ENCODE peak calls at places on chromosomes 1 and 21, in six cellular contexts. One of them, this sample, is unnamed.

GRCh38 chr1:174580801-174581200 is 133.0 kb downstream of the GPR52 start:
- DNase-seq in body of pancreas: no peak
- DNase-seq in colonic mucosa: no peak
- DNase-seq in aorta: no peak
- DNase-seq in cardiac fibroblast: peak
- DNase-seq in upper lobe of right lung: no peak
- DNase-seq in this sample: no peak

GRCh38 chr1:40802078-40803075 is 18.8 kb downstream of the KCNQ4 start:
- DNase-seq in cardiac fibroblast: peak
- DNase-seq in body of pancreas: peak
- DNase-seq in aorta: peak
- DNase-seq in upper lobe of right lung: peak
- DNase-seq in colonic mucosa: peak
- DNase-seq in this sample: peak

GRCh38 chr1:6026095-6026809 is 19.4 kb upstream of the KCNAB2 start:
- DNase-seq in cardiac fibroblast: peak
- DNase-seq in upper lobe of right lung: peak
- DNase-seq in body of pancreas: peak
- DNase-seq in aorta: peak
- DNase-seq in colonic mucosa: peak
- DNase-seq in this sample: peak

GRCh38 chr1:22636369-22636768 is at the start of gene C1QA:
- DNase-seq in body of pancreas: no peak
- DNase-seq in colonic mucosa: peak
- DNase-seq in upper lobe of right lung: peak
- DNase-seq in aorta: peak
- DNase-seq in cardiac fibroblast: no peak
- DNase-seq in this sample: no peak

GRCh38 chr1:107867422-107867821 is 97.6 kb downstream of the VAV3 start:
- DNase-seq in cardiac fibroblast: no peak
- DNase-seq in aorta: no peak
- DNase-seq in colonic mucosa: no peak
- DNase-seq in body of pancreas: no peak
- DNase-seq in upper lobe of right lung: no peak
- DNase-seq in this sample: no peak

GRCh38 chr1:7752512-7753417 is 18.3 kb upstream of the VAMP3 start:
- DNase-seq in upper lobe of right lung: no peak
- DNase-seq in aorta: peak
- DNase-seq in cardiac fibroblast: peak
- DNase-seq in body of pancreas: peak
- DNase-seq in colonic mucosa: peak
- DNase-seq in this sample: peak

GRCh38 chr1:229643996-229644748 is 18.1 kb downstream of the URB2 start:
- DNase-seq in body of pancreas: no peak
- DNase-seq in colonic mucosa: no peak
- DNase-seq in aorta: no peak
- DNase-seq in upper lobe of right lung: no peak
- DNase-seq in cardiac fibroblast: peak
- DNase-seq in this sample: no peak

GRCh38 chr1:233518344-233518743 is 95.6 kb upstream of the KCNK1 start:
- DNase-seq in upper lobe of right lung: no peak
- DNase-seq in cardiac fibroblast: peak
- DNase-seq in colonic mucosa: peak
- DNase-seq in aorta: no peak
- DNase-seq in body of pancreas: no peak
- DNase-seq in this sample: peak

GRCh38 chr1:89894802-89895201 is 74.0 kb downstream of the LRRC8D start:
- DNase-seq in colonic mucosa: no peak
- DNase-seq in aorta: no peak
- DNase-seq in cardiac fibroblast: no peak
- DNase-seq in body of pancreas: no peak
- DNase-seq in upper lobe of right lung: no peak
- DNase-seq in this sample: no peak

GRCh38 chr1:235919797-235920475 is 53.2 kb upstream of the LYST start:
- DNase-seq in aorta: no peak
- DNase-seq in colonic mucosa: no peak
- DNase-seq in cardiac fibroblast: peak
- DNase-seq in upper lobe of right lung: no peak
- DNase-seq in body of pancreas: no peak
- DNase-seq in this sample: no peak

GRCh38 chr21:44487831-44488230 is 32.5 kb downstream of the LRRC3 start:
- DNase-seq in body of pancreas: no peak
- DNase-seq in colonic mucosa: no peak
- DNase-seq in cardiac fibroblast: peak
- DNase-seq in upper lobe of right lung: no peak
- DNase-seq in aorta: no peak
- DNase-seq in this sample: no peak

GRCh38 chr1:2232916-2233438 is 4.9 kb downstream of the SKI start:
- DNase-seq in upper lobe of right lung: peak
- DNase-seq in aorta: peak
- DNase-seq in cardiac fibroblast: no peak
- DNase-seq in colonic mucosa: no peak
- DNase-seq in body of pancreas: no peak
- DNase-seq in this sample: no peak

GRCh38 chr1:25797939-25798338 is 2.1 kb upstream of the SELENON start:
- DNase-seq in cardiac fibroblast: peak
- DNase-seq in colonic mucosa: no peak
- DNase-seq in body of pancreas: peak
- DNase-seq in upper lobe of right lung: peak
- DNase-seq in aorta: no peak
- DNase-seq in this sample: no peak

GRCh38 chr1:8718878-8719361 is 98.5 kb downstream of the RERE start:
- DNase-seq in cardiac fibroblast: no peak
- DNase-seq in upper lobe of right lung: no peak
- DNase-seq in aorta: no peak
- DNase-seq in colonic mucosa: no peak
- DNase-seq in body of pancreas: no peak
- DNase-seq in this sample: no peak

GRCh38 chr1:162193201-162193600 is 123.7 kb downstream of the NOS1AP start:
- DNase-seq in body of pancreas: peak
- DNase-seq in aorta: no peak
- DNase-seq in upper lobe of right lung: no peak
- DNase-seq in colonic mucosa: no peak
- DNase-seq in cardiac fibroblast: no peak
- DNase-seq in this sample: no peak

DNA sequence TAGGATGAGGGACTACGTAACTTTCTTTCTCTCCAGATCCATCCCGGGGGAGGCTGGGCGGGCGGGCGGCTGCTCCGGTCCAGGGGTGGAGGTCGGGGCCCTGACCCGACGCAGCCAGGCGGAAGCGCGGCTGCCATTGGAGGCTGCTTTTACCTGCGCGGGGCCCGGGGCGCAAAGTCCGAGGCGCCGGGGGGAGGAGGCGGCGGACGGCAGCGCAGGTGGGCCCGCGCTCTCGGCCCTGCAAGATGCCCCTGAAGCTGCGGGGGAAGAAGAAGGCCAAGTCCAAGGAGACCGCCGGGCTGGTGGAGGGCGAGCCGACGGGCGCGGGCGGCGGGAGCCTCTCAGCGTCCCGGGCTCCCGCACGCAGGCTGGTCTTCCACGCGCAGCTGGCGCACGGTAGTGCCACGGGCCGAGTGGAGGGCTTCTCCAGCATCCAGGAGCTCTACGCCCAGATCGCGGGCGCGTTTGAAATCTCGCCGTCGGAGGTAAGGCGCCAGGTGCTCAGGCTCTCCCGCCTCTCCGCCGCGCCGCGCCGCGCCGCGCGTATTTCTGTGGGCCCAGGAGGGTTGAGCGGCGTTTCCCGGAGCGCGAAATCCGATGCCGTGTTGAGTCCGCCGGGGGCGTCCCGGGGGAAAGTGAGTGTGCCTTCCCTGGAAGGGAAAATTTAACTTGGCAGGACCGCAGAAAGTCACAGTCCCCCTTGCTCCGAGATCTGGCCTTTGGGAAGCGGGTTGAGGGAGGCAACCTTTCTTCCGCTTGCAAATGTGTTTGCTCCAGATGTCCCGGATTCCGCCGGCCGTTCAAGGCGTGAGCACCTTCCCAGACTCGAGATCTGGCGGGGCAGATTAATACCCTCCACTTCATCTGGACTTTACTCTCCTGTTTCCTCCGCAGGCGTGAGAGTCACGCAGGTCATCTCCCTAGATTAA is at the start of gene GIPC2:
- DNase-seq in aorta: peak
- DNase-seq in cardiac fibroblast: peak
- DNase-seq in colonic mucosa: peak
- DNase-seq in body of pancreas: peak
- DNase-seq in upper lobe of right lung: peak
- DNase-seq in this sample: no peak
- H3K4me3 ChIP-seq in aorta: peak
- H3K4me3 ChIP-seq in cardiac fibroblast: peak
- H3K4me3 ChIP-seq in colonic mucosa: peak
- H3K4me3 ChIP-seq in body of pancreas: peak
- H3K4me3 ChIP-seq in upper lobe of right lung: peak
- H3K4me3 ChIP-seq in this sample: no peak

GRCh38 chr21:37009740-37010341 is 3.3 kb downstream of the RIPPLY3 start:
- DNase-seq in colonic mucosa: peak
- DNase-seq in body of pancreas: peak
- DNase-seq in cardiac fibroblast: peak
- DNase-seq in aorta: peak
- DNase-seq in upper lobe of right lung: peak
- DNase-seq in this sample: peak

GRCh38 chr21:37006243-37006520 is 320 bp upstream of the RIPPLY3 start:
- DNase-seq in cardiac fibroblast: no peak
- DNase-seq in colonic mucosa: no peak
- DNase-seq in upper lobe of right lung: no peak
- DNase-seq in body of pancreas: no peak
- DNase-seq in aorta: no peak
- DNase-seq in this sample: no peak

GRCh38 chr21:37006521-37007291 is at the start of gene RIPPLY3:
- DNase-seq in aorta: no peak
- DNase-seq in body of pancreas: no peak
- DNase-seq in upper lobe of right lung: no peak
- DNase-seq in colonic mucosa: no peak
- DNase-seq in cardiac fibroblast: peak
- DNase-seq in this sample: no peak

GRCh38 chr21:37008705-37009104 is 2.2 kb downstream of the RIPPLY3 start:
- DNase-seq in upper lobe of right lung: peak
- DNase-seq in aorta: no peak
- DNase-seq in colonic mucosa: no peak
- DNase-seq in body of pancreas: no peak
- DNase-seq in cardiac fibroblast: no peak
- DNase-seq in this sample: no peak

DNA sequence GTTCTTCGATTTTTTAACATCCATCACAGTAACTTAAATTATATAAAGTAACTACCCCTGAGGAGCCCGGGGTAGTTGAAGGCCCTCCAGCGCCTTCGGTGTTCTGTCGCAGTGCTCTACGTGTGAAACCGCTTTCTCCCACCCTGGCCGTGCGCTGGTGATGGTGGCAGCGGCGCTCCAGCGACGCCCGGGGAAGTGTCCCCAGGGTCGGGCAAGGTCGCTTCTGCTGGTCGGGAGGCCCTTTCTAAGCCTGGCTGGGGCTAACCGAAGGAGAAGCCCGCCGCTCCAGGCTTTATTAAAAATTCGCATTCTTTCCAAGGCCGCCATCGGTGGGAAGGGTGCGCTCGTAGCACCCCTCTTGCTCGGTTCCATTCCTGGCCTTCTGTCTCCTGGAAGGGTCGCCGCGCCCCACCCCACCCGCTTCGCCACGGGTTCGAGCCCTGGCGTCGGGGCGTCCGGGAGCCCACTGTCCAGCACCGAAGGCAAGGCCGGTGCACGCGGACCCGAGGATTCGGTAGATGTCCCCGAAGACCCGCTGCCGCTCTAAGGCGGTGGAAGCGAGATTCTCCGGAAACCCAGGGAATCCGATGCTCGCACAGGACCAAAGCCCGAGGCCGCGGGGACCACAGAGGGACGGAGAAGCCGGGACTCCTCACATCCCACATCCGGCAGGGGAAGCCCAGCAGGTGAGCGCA is 807 bp upstream of the RIPPLY3 start:
- DNase-seq in body of pancreas: no peak
- DNase-seq in cardiac fibroblast: no peak
- DNase-seq in aorta: no peak
- DNase-seq in colonic mucosa: no peak
- DNase-seq in upper lobe of right lung: no peak
- DNase-seq in this sample: no peak
- H3K4me3 ChIP-seq in body of pancreas: no peak
- H3K4me3 ChIP-seq in cardiac fibroblast: peak
- H3K4me3 ChIP-seq in aorta: no peak
- H3K4me3 ChIP-seq in colonic mucosa: peak
- H3K4me3 ChIP-seq in upper lobe of right lung: peak
- H3K4me3 ChIP-seq in this sample: no peak

GRCh38 chr1:205444300-205444930 is 11.4 kb downstream of the BLACAT1 start:
- DNase-seq in colonic mucosa: no peak
- DNase-seq in upper lobe of right lung: no peak
- DNase-seq in body of pancreas: no peak
- DNase-seq in cardiac fibroblast: peak
- DNase-seq in aorta: no peak
- DNase-seq in this sample: no peak
- H3K4me3 ChIP-seq in colonic mucosa: no peak
- H3K4me3 ChIP-seq in upper lobe of right lung: no peak
- H3K4me3 ChIP-seq in body of pancreas: no peak
- H3K4me3 ChIP-seq in cardiac fibroblast: peak
- H3K4me3 ChIP-seq in aorta: peak
- H3K4me3 ChIP-seq in this sample: no peak

DNA sequence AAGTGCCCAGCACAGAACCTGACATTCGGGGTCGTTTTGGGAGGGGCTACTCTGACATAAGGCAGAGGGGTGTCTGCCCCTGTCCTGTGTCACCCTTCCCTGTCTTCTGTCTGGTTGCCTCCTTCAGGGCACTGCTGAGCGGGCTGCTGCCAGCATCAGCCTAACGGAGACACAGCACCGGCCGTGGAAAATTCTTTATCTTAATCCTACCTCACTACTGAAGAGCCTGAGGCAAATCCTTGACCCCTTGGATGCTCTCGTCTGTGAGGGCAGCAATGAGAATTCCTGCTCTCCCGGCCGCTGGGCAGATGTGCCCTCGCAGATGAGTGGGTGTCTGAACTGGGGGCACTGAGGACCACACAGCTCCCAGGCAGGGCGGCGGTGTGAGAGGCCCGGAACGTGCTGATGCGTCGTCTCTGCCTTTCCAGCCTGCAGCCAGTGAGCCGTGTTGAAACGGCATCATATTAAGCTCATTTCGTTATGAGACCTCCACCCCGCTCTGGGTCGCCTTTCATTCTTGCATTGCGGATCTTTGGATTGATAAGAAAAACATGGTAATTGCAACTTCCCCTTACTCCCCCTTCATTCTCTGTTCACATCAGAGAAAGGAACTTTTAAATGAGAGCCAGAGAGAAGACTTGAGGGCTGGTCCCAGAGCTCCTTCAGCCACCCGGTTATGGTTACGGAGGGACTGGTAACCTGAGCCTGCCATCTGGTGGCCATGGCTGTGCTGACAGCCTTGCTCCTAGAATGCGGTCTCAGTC is 271.3 kb downstream of the TRABD2B start:
- DNase-seq in upper lobe of right lung: peak
- DNase-seq in body of pancreas: peak
- DNase-seq in colonic mucosa: peak
- DNase-seq in cardiac fibroblast: peak
- DNase-seq in aorta: peak
- DNase-seq in this sample: peak
- H3K4me3 ChIP-seq in upper lobe of right lung: peak
- H3K4me3 ChIP-seq in body of pancreas: no peak
- H3K4me3 ChIP-seq in colonic mucosa: no peak
- H3K4me3 ChIP-seq in cardiac fibroblast: no peak
- H3K4me3 ChIP-seq in aorta: no peak
- H3K4me3 ChIP-seq in this sample: no peak

This sample was measured in Jurkat, Clone E6-1.